ENCODE peak calls at places on chromosome 22, in nine cellular contexts. T is GM23338; Y is suprapubic skin; U is lung; S is SJSA1; I is A549; L is CD8-positive, alpha-beta T cell; F is adrenal gland; C is tibial nerve. D is an unnamed sample. For H3K4me1, the result is how much of the 10 kb centered on the place peaks cover.

GRCh38 chr22:50014053-50014501 is 1.5 kb upstream of the IL17REL start:
- DNase-seq in T (no peak), Y (no peak), U (no peak), S (no peak), I (no peak), L (no peak), F (no peak), C (no peak), D (peak)

GRCh38 chr22:38406617-38407016 is 48.4 kb downstream of the KCNJ4 start:
- DNase-seq in T (no peak), Y (no peak), U (no peak), S (no peak), I (no peak), L (no peak), F (no peak), C (no peak), D (no peak)

GRCh38 chr22:33577862-33578411 is 342.3 kb downstream of the LARGE1 start:
- DNase-seq in T (no peak), Y (no peak), U (no peak), S (peak), I (no peak), L (no peak), F (no peak), C (no peak), D (no peak)

GRCh38 chr22:20011123-20011992 is 5.3 kb downstream of the ARVCF start:
- DNase-seq in T (no peak), Y (no peak), U (no peak), S (no peak), I (no peak), L (no peak), F (no peak), C (no peak), D (peak)

GRCh38 chr22:22886546-22886945 is 1.1 kb upstream of the IGLL5 start:
- DNase-seq in T (no peak), Y (peak), U (no peak), S (no peak), I (no peak), L (peak), F (peak), C (no peak), D (no peak)

GRCh38 chr22:49262167-49262566 is 565.5 kb downstream of the BRD1 start:
- DNase-seq in T (no peak), Y (peak), U (no peak), S (no peak), I (no peak), L (no peak), F (peak), C (no peak), D (no peak)

GRCh38 chr22:22823126-22823804 is 64.4 kb upstream of the IGLL5 start:
- DNase-seq in T (no peak), Y (no peak), U (no peak), S (no peak), I (no peak), L (no peak), F (no peak), C (no peak), D (no peak)

GRCh38 chr22:47419239-47419638 is 656.8 kb downstream of the TBC1D22A start:
- DNase-seq in T (no peak), Y (no peak), U (no peak), S (no peak), I (no peak), L (no peak), F (no peak), C (no peak), D (no peak)

GRCh38 chr22:18005201-18005926 is 19.0 kb downstream of the MICAL3 start:
- DNase-seq in T (no peak), Y (no peak), U (no peak), S (no peak), I (no peak), L (no peak), F (no peak), C (no peak), D (no peak)

GRCh38 chr22:29706493-29706892 is 13.3 kb upstream of the CABP7 start:
- DNase-seq in T (peak), Y (no peak), U (no peak), S (no peak), I (no peak), L (no peak), F (no peak), C (no peak), D (no peak)

GRCh38 chr22:31952459-31952858 is 8.1 kb downstream of the YWHAH start:
- DNase-seq in T (no peak), Y (no peak), U (no peak), S (peak), I (peak), L (no peak), F (no peak), C (no peak), D (no peak)

GRCh38 chr22:32329202-32329645 is 28.4 kb upstream of the RFPL3 start:
- DNase-seq in T (no peak), Y (no peak), U (no peak), S (no peak), I (no peak), L (peak), F (peak), C (no peak), D (no peak)

GRCh38 chr22:30116362-30117117 is 36.3 kb downstream of the HORMAD2 start:
- DNase-seq in T (no peak), Y (no peak), U (no peak), S (no peak), I (no peak), L (no peak), F (no peak), C (no peak), D (no peak)

GRCh38 chr22:22941831-22942510 is 54.4 kb downstream of the IGLL5 start:
- DNase-seq in T (no peak), Y (peak), U (no peak), S (no peak), I (no peak), L (peak), F (peak), C (no peak), D (no peak)

GRCh38 chr22:38311331-38311635 is 6.0 kb downstream of the CSNK1E start:
- DNase-seq in T (no peak), Y (no peak), U (no peak), S (peak), I (no peak), L (no peak), F (no peak), C (no peak), D (no peak)

GRCh38 chr22:29780781-29781676 is 13.9 kb downstream of the UQCR10 start:
- DNase-seq in T (no peak), Y (no peak), U (no peak), S (peak), I (no peak), L (no peak), F (no peak), C (no peak), D (no peak)

GRCh38 chr22:19995611-19996339 is 20.8 kb downstream of the ARVCF start:
- DNase-seq in T (no peak), Y (no peak), U (no peak), S (no peak), I (no peak), L (no peak), F (no peak), C (no peak), D (no peak)

GRCh38 chr22:48870436-48870835 is 957.2 kb downstream of the BRD1 start:
- DNase-seq in T (no peak), Y (peak), U (no peak), S (no peak), I (no peak), L (no peak), F (no peak), C (no peak), D (no peak)

GRCh38 chr22:33658775-33659174 is 261.5 kb downstream of the LARGE1 start:
- DNase-seq in T (no peak), Y (peak), U (peak), S (no peak), I (no peak), L (no peak), F (peak), C (peak), D (no peak)

GRCh38 chr22:20953668-20954500 is 13.2 kb upstream of the AIFM3 start:
- DNase-seq in T (no peak), Y (no peak), U (no peak), S (no peak), I (no peak), L (no peak), F (no peak), C (peak), D (no peak)

GRCh38 chr22:48717883-48718817 is 1109.5 kb downstream of the BRD1 start:
- DNase-seq in T (no peak), Y (no peak), U (no peak), S (no peak), I (no peak), L (no peak), F (no peak), C (no peak), D (no peak)

GRCh38 chr22:41184679-41185078 is 20.4 kb upstream of the L3MBTL2 start:
- DNase-seq in T (peak), Y (no peak), U (no peak), S (no peak), I (no peak), L (no peak), F (no peak), C (no peak), D (no peak)

GRCh38 chr22:41286639-41287091 is 678 bp upstream of the RANGAP1 start:
- DNase-seq in T (no peak), Y (no peak), U (peak), S (no peak), I (no peak), L (no peak), F (peak), C (peak), D (peak)

GRCh38 chr22:29044657-29045176 is 16.9 kb downstream of the C22orf31 start:
- DNase-seq in T (no peak), Y (no peak), U (no peak), S (peak), I (no peak), L (no peak), F (peak), C (no peak), D (no peak)

GRCh38 chr22:48885919-48886305 is 941.8 kb downstream of the BRD1 start:
- DNase-seq in T (no peak), Y (peak), U (no peak), S (no peak), I (no peak), L (no peak), F (no peak), C (no peak), D (no peak)

GRCh38 chr22:38269466-38269865 is 3.3 kb downstream of the TMEM184B start:
- DNase-seq in T (no peak), Y (no peak), U (no peak), S (no peak), I (no peak), L (no peak), F (no peak), C (no peak), D (no peak)

GRCh38 chr22:26360169-26360885 is 68.7 kb upstream of the ASPHD2 start:
- DNase-seq in T (peak), Y (no peak), U (peak), S (peak), I (peak), L (peak), F (peak), C (peak), D (peak)

GRCh38 chr22:22403771-22404170 is 104.8 kb downstream of the ZNF280B start:
- DNase-seq in T (no peak), Y (no peak), U (no peak), S (no peak), I (no peak), L (no peak), F (no peak), C (no peak), D (no peak)

GRCh38 chr22:30046716-30047363 is 33.4 kb upstream of the HORMAD2 start:
- DNase-seq in T (no peak), Y (no peak), U (no peak), S (no peak), I (no peak), L (no peak), F (no peak), C (no peak), D (no peak)

GRCh38 chr22:19545935-19546207 is 21.7 kb upstream of the CLDN5 start:
- DNase-seq in T (no peak), Y (peak), U (no peak), S (no peak), I (no peak), L (no peak), F (no peak), C (no peak), D (no peak)

GRCh38 chr22:36440429-36441002 is 40.9 kb downstream of the TXN2 start:
- DNase-seq in T (no peak), Y (no peak), U (no peak), S (no peak), I (no peak), L (no peak), F (no peak), C (no peak), D (no peak)
- H3K27ac ChIP-seq in T (no peak), Y (no peak), U (no peak), S (no peak), I (peak), L (no peak), F (peak), C (no peak), D (no peak)

GRCh38 chr22:24500251-24500820 is 5.2 kb downstream of the UPB1 start:
- DNase-seq in T (no peak), Y (no peak), U (no peak), S (no peak), I (no peak), L (no peak), F (no peak), C (no peak), D (no peak)
- H3K4me1 ChIP-seq in T (under half), Y (under half), U (under half), S (under half), I (under half), L (under half), F (under half), C (under half), D (under half)

DNA sequence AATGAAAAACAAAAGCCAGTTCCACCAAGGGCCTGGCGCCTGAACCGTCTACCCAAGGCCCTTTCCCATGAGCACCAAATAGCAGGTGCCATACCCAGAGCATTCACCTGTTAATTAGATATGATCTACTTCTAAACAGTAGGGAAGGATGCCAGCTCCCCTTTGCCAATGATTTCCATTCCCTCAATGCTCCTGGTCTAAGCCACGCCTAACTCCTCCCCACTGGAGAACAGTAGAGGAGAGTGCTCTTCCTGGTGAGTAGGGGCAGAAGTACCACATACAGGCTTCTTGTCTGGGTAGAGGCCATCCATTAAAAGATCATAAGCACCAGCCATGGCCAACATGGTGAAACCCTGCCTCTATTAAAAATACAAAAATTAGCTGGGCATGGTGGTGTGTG is 40.7 kb downstream of the PACSIN2 start:
- DNase-seq in T (no peak), Y (no peak), U (no peak), S (no peak), I (no peak), L (no peak), F (no peak), C (no peak), D (no peak)
- H3K4me3 ChIP-seq in T (no peak), Y (no peak), U (no peak), S (no peak), I (no peak), L (no peak), F (no peak), C (no peak), D (no peak)

GRCh38 chr22:27483095-27483798 is 318.3 kb downstream of the MN1 start:
- DNase-seq in T (no peak), Y (no peak), U (no peak), S (no peak), I (no peak), L (no peak), F (no peak), C (no peak), D (no peak)

GRCh38 chr22:27477171-27477570 is 324.4 kb downstream of the MN1 start:
- DNase-seq in T (no peak), Y (no peak), U (no peak), S (no peak), I (no peak), L (no peak), F (no peak), C (no peak), D (no peak)

GRCh38 chr22:27476729-27477128 is 324.8 kb downstream of the MN1 start:
- DNase-seq in T (no peak), Y (no peak), U (no peak), S (peak), I (peak), L (no peak), F (no peak), C (no peak), D (no peak)

GRCh38 chr22:27482414-27482813 is 319.1 kb downstream of the MN1 start:
- DNase-seq in T (no peak), Y (no peak), U (no peak), S (no peak), I (no peak), L (no peak), F (no peak), C (no peak), D (no peak)

GRCh38 chr22:27480487-27480886 is 321.1 kb downstream of the MN1 start:
- DNase-seq in T (peak), Y (no peak), U (no peak), S (no peak), I (no peak), L (no peak), F (no peak), C (no peak), D (no peak)
- H3K27ac ChIP-seq in T (no peak), Y (no peak), U (no peak), S (no peak), I (peak), L (no peak), F (no peak), C (no peak), D (no peak)

GRCh38 chr22:39989633-39990032 is 5.1 kb upstream of the FAM83F start:
- DNase-seq in T (peak), Y (no peak), U (no peak), S (no peak), I (no peak), L (no peak), F (no peak), C (no peak), D (no peak)
- H3K4me1 ChIP-seq in T (under half), Y (under half), U (under half), S (under half), I (under half), L (under half), F (under half), C (under half), D (under half)

GRCh38 chr22:44298331-44299087 is 14.2 kb downstream of the SHISAL1 start:
- DNase-seq in T (no peak), Y (no peak), U (no peak), S (no peak), I (no peak), L (no peak), F (no peak), C (no peak), D (no peak)
- H3K4me3 ChIP-seq in T (no peak), Y (no peak), U (no peak), S (no peak), I (no peak), L (no peak), F (no peak), C (no peak), D (no peak)

GRCh38 chr22:46025973-46026906 is 49.3 kb upstream of the WNT7B start:
- DNase-seq in T (no peak), Y (peak), U (no peak), S (no peak), I (no peak), L (no peak), F (peak), C (no peak), D (no peak)
- H3K27ac ChIP-seq in T (no peak), Y (peak), U (no peak), S (no peak), I (no peak), L (no peak), F (peak), C (peak), D (no peak)

DNA sequence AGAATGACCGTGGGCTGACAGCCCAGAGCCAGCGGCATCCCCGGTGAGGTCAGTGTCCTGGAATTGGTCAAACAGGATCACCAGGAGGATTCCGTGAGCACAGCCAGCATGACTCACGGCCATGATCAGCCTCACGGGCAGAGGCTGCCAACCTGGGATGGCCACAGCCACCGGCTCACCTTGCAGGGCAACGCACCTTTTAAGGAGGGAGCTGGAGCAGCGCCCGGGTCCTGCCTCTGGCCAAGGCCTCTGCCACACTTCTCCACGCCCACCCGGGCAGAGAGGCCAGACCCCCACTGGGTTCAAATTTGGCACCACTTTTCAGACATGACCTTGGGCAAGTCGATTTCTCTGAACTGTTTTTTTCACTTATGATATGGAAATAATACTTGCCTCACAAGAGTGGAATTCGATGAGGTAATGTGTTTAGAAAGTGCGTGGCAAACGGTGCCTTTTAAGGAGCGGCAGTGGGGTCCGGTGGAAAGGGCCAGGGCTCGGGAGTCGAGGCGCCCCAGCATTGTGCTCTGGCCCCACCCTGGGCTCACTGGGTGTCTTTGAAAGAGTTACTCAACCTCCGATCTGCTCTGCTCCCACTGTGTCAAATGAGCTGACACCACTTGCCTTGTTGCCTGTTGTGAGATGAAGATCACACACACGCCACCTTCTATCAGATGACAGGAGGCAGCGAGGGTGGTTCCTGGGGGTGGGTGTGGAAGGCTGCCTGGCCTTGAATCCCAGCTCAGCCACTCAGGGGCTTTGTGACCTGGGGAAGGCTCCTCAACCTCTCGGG is 16.0 kb downstream of the TXN2 start:
- DNase-seq in T (no peak), Y (no peak), U (peak), S (peak), I (peak), L (no peak), F (peak), C (no peak), D (no peak)
- H3K4me1 ChIP-seq in T (under half), Y (half or more), U (under half), S (half or more), I (half or more), L (under half), F (under half), C (under half), D (under half)